ENCODE peak calls at places on chromosomes 2 and 18, in six cellular contexts. One of them, this sample, is unnamed. For H3K4me1, the result is how much of the 10 kb centered on the place peaks cover.

GRCh38 chr2:235639387-235639786 is 145.5 kb downstream of the AGAP1 start:
- DNase-seq in HCT116: no peak
- DNase-seq in keratinocyte: no peak
- DNase-seq in GM23248: peak
- DNase-seq in neural progenitor cell: no peak
- DNase-seq in HepG2: no peak
- DNase-seq in this sample: peak

GRCh38 chr2:174748948-174749347 is 15.3 kb downstream of the CHRNA1 start:
- DNase-seq in HCT116: peak
- DNase-seq in keratinocyte: peak
- DNase-seq in GM23248: peak
- DNase-seq in neural progenitor cell: peak
- DNase-seq in HepG2: peak
- DNase-seq in this sample: peak

GRCh38 chr2:121155502-121156056 is 129.4 kb downstream of the TFCP2L1 start:
- DNase-seq in HCT116: no peak
- DNase-seq in keratinocyte: no peak
- DNase-seq in GM23248: no peak
- DNase-seq in neural progenitor cell: no peak
- DNase-seq in HepG2: no peak
- DNase-seq in this sample: no peak

GRCh38 chr18:70371085-70371735 is 82.4 kb downstream of the SOCS6 start:
- DNase-seq in HCT116: peak
- DNase-seq in keratinocyte: peak
- DNase-seq in GM23248: no peak
- DNase-seq in neural progenitor cell: no peak
- DNase-seq in HepG2: no peak
- DNase-seq in this sample: no peak

GRCh38 chr18:68121826-68122225 is 593.1 kb downstream of the TMX3 start:
- DNase-seq in HCT116: no peak
- DNase-seq in keratinocyte: no peak
- DNase-seq in GM23248: peak
- DNase-seq in neural progenitor cell: no peak
- DNase-seq in HepG2: no peak
- DNase-seq in this sample: peak

GRCh38 chr2:236137066-236137465 is 31.1 kb downstream of the GBX2 start:
- DNase-seq in HCT116: no peak
- DNase-seq in keratinocyte: no peak
- DNase-seq in GM23248: no peak
- DNase-seq in neural progenitor cell: no peak
- DNase-seq in HepG2: no peak
- DNase-seq in this sample: no peak

GRCh38 chr18:58953627-58954026 is 89.0 kb downstream of the ZNF532 start:
- DNase-seq in HCT116: no peak
- DNase-seq in keratinocyte: no peak
- DNase-seq in GM23248: no peak
- DNase-seq in neural progenitor cell: no peak
- DNase-seq in HepG2: peak
- DNase-seq in this sample: no peak

GRCh38 chr2:36476411-36476810 is 120.8 kb downstream of the CRIM1 start:
- DNase-seq in HCT116: no peak
- DNase-seq in keratinocyte: no peak
- DNase-seq in GM23248: no peak
- DNase-seq in neural progenitor cell: no peak
- DNase-seq in HepG2: no peak
- DNase-seq in this sample: no peak

GRCh38 chr2:171081649-171082111 is 79.0 kb downstream of the TLK1 start:
- DNase-seq in HCT116: no peak
- DNase-seq in keratinocyte: no peak
- DNase-seq in GM23248: no peak
- DNase-seq in neural progenitor cell: peak
- DNase-seq in HepG2: no peak
- DNase-seq in this sample: no peak

GRCh38 chr2:61017556-61018318 is at the start of the genes PEX13 and PUS10:
- DNase-seq in HCT116: peak
- DNase-seq in keratinocyte: no peak
- DNase-seq in GM23248: peak
- DNase-seq in neural progenitor cell: peak
- DNase-seq in HepG2: peak
- DNase-seq in this sample: peak

GRCh38 chr2:233252227-233252626 is 754 bp downstream of the ATG16L1 start:
- DNase-seq in HCT116: no peak
- DNase-seq in keratinocyte: no peak
- DNase-seq in GM23248: peak
- DNase-seq in neural progenitor cell: peak
- DNase-seq in HepG2: no peak
- DNase-seq in this sample: no peak

GRCh38 chr2:127537644-127538043 is 2.2 kb downstream of the MYO7B start:
- DNase-seq in HCT116: no peak
- DNase-seq in keratinocyte: no peak
- DNase-seq in GM23248: no peak
- DNase-seq in neural progenitor cell: no peak
- DNase-seq in HepG2: no peak
- DNase-seq in this sample: no peak

GRCh38 chr18:33404244-33404873 is 36.2 kb downstream of the CCDC178 start:
- DNase-seq in HCT116: no peak
- DNase-seq in keratinocyte: no peak
- DNase-seq in GM23248: peak
- DNase-seq in neural progenitor cell: no peak
- DNase-seq in HepG2: no peak
- DNase-seq in this sample: no peak

GRCh38 chr2:3432693-3433338 is 53.3 kb downstream of the TRAPPC12 start:
- DNase-seq in HCT116: no peak
- DNase-seq in keratinocyte: no peak
- DNase-seq in GM23248: no peak
- DNase-seq in neural progenitor cell: no peak
- DNase-seq in HepG2: no peak
- DNase-seq in this sample: no peak

GRCh38 chr2:159658887-159659437 is 42.6 kb upstream of the BAZ2B start:
- DNase-seq in HCT116: no peak
- DNase-seq in keratinocyte: no peak
- DNase-seq in GM23248: peak
- DNase-seq in neural progenitor cell: no peak
- DNase-seq in HepG2: no peak
- DNase-seq in this sample: peak
- TF ChIP-seq EZH2 in HCT116: no peak
- TF ChIP-seq EZH2 in keratinocyte: no peak
- TF ChIP-seq EZH2 in GM23248: no peak
- TF ChIP-seq EZH2 in neural progenitor cell: no peak
- TF ChIP-seq EZH2 in HepG2: no peak
- TF ChIP-seq EZH2 in this sample: no peak

GRCh38 chr2:43762286-43762685 is 11.6 kb upstream of the DYNC2LI1 start:
- DNase-seq in HCT116: no peak
- DNase-seq in keratinocyte: no peak
- DNase-seq in GM23248: no peak
- DNase-seq in neural progenitor cell: no peak
- DNase-seq in HepG2: no peak
- DNase-seq in this sample: peak
- H3K4me1 ChIP-seq in HCT116: under half
- H3K4me1 ChIP-seq in keratinocyte: under half
- H3K4me1 ChIP-seq in GM23248: under half
- H3K4me1 ChIP-seq in neural progenitor cell: under half
- H3K4me1 ChIP-seq in HepG2: under half
- H3K4me1 ChIP-seq in this sample: under half

DNA sequence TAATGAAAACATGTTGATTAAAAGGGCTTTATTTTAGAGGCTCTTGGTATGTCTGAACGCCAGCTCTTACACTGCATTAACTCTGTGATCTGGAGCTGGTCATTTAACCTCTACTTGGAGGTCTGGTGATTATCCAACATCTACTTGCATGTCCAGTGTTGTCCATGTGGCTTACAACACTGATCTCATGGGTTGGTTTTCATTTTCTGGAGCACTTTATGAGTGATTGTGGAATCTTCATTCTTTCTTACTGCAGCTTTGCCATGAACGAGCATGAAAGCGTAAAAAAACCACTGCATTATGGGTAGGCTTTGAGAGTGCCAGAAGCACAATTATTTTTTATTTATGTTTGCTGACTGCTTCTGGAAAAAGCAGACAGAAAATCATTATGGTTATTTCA is 4.8 kb downstream of the CCDC195 start:
- DNase-seq in HCT116: no peak
- DNase-seq in keratinocyte: no peak
- DNase-seq in GM23248: no peak
- DNase-seq in neural progenitor cell: no peak
- DNase-seq in HepG2: no peak
- DNase-seq in this sample: no peak
- H2AFZ ChIP-seq in HCT116: no peak
- H2AFZ ChIP-seq in keratinocyte: no peak
- H2AFZ ChIP-seq in GM23248: peak
- H2AFZ ChIP-seq in neural progenitor cell: no peak
- H2AFZ ChIP-seq in HepG2: no peak
- H2AFZ ChIP-seq in this sample: no peak

GRCh38 chr2:63058742-63059433 is 8.3 kb downstream of the OTX1 start:
- DNase-seq in HCT116: no peak
- DNase-seq in keratinocyte: no peak
- DNase-seq in GM23248: peak
- DNase-seq in neural progenitor cell: peak
- DNase-seq in HepG2: no peak
- DNase-seq in this sample: no peak

GRCh38 chr2:63060079-63060482 is 9.5 kb downstream of the OTX1 start:
- DNase-seq in HCT116: no peak
- DNase-seq in keratinocyte: no peak
- DNase-seq in GM23248: peak
- DNase-seq in neural progenitor cell: peak
- DNase-seq in HepG2: no peak
- DNase-seq in this sample: peak

GRCh38 chr2:63057249-63058148 is 6.9 kb downstream of the OTX1 start:
- DNase-seq in HCT116: no peak
- DNase-seq in keratinocyte: no peak
- DNase-seq in GM23248: no peak
- DNase-seq in neural progenitor cell: peak
- DNase-seq in HepG2: no peak
- DNase-seq in this sample: no peak

GRCh38 chr2:63058149-63058741 is 7.6 kb downstream of the OTX1 start:
- DNase-seq in HCT116: no peak
- DNase-seq in keratinocyte: no peak
- DNase-seq in GM23248: peak
- DNase-seq in neural progenitor cell: peak
- DNase-seq in HepG2: no peak
- DNase-seq in this sample: peak

DNA sequence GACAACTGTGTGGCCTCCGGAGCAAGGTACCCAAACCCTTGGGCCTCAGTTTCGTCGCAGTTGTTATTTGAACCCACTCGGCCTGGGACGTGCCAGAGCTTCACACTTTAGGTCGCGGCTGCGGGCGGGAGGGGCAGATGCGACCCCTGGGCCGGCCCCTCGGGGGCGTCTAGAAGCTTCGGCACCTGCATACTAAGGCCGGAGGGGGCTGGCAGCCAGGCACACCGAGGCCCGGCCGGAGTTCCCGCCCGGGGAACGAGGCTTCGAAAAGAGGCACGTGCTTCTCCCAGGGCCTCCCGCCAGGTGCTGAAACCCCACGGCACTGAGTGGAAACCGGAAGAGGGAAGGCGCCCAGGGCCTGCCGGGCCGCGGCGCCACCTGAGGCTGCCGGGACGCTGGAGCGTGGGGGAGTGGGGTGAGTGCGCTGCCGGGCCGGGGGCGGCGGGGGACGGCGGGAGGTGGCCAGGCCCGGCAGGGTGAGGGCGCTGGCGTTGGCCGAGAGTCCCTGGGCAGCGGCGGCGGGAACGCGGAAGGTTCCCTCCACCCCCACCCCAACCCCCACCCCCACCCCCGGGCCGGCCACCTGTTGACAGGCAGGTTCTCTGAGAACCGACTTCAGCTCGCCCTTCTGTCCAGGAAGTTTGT is 8.9 kb downstream of the OTX1 start:
- DNase-seq in HCT116: no peak
- DNase-seq in keratinocyte: no peak
- DNase-seq in GM23248: no peak
- DNase-seq in neural progenitor cell: peak
- DNase-seq in HepG2: no peak
- DNase-seq in this sample: no peak
- TF ChIP-seq EZH2 in HCT116: no peak
- TF ChIP-seq EZH2 in keratinocyte: no peak
- TF ChIP-seq EZH2 in GM23248: no peak
- TF ChIP-seq EZH2 in neural progenitor cell: no peak
- TF ChIP-seq EZH2 in HepG2: no peak
- TF ChIP-seq EZH2 in this sample: no peak

DNA sequence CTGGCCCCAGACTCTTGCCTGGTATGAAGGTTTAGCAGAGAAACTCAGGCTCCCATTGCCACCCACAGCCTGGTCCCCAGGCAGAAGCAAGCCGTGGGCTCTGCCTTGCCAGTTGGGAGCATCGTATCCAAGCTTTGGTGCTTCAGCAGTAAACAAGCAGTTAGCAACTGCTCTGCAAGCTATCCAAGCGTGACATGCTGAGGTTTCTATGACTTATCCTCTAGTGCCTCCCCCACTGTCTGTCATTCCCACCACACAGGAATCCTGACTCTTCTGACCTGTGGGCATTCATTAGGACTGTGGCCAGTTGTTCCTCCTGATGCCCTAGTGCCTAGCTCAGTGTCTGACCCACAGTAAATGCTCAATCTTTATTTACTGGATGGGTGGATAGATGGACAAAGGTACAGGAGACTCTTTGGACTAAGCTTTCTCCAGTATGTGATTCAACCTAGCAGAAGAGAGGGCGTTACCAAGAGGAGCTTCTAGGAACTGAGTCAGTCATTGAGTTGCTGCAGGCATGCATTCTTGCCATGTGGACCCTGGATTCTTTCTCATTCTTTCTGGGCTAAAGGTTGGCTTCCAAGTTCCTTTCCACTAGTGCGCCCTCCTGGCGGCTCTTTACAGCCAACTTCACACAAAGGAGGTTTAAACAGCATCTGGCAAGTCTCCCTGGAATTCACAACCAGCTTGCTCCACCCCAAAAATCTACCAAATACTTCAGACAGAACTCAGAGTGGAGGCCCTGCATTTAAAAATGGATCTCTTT is 40.6 kb upstream of the MRPL19 start:
- DNase-seq in HCT116: no peak
- DNase-seq in keratinocyte: peak
- DNase-seq in GM23248: peak
- DNase-seq in neural progenitor cell: peak
- DNase-seq in HepG2: peak
- DNase-seq in this sample: peak
- H3K4me1 ChIP-seq in HCT116: under half
- H3K4me1 ChIP-seq in keratinocyte: half or more
- H3K4me1 ChIP-seq in GM23248: half or more
- H3K4me1 ChIP-seq in neural progenitor cell: under half
- H3K4me1 ChIP-seq in HepG2: half or more
- H3K4me1 ChIP-seq in this sample: under half

GRCh38 chr18:39463986-39464385 is 1898.4 kb upstream of the CELF4 start:
- DNase-seq in HCT116: no peak
- DNase-seq in keratinocyte: no peak
- DNase-seq in GM23248: peak
- DNase-seq in neural progenitor cell: no peak
- DNase-seq in HepG2: no peak
- DNase-seq in this sample: no peak
- H2AFZ ChIP-seq in HCT116: no peak
- H2AFZ ChIP-seq in keratinocyte: no peak
- H2AFZ ChIP-seq in GM23248: no peak
- H2AFZ ChIP-seq in neural progenitor cell: no peak
- H2AFZ ChIP-seq in HepG2: no peak
- H2AFZ ChIP-seq in this sample: no peak

This sample was measured in fibroblast of lung.